ENCODE peak calls at places on chromosomes 13 and 19, in eight cellular contexts. V is neural progenitor cell, C is SJSA1, K is H9, X is Karpas-422, U is spleen, M is psoas muscle, D is mesendoderm. W is an unnamed sample.

GRCh38 chr19:8585894-8586750 is 8.9 kb upstream of the MYO1F start:
- DNase-seq in V (peak; percentile 90), C (no peak), K (peak; percentile 93), X (peak; percentile 90), U (peak; percentile 88), M (no peak), D (peak; percentile 89), W (peak; percentile 37)

GRCh38 chr19:30898353-30899103 is 450.7 kb downstream of the TSHZ3 start:
- DNase-seq in V (no peak), C (no peak), K (peak; percentile 66), X (peak; percentile 48), U (no peak), M (no peak), D (peak; percentile 84), W (no peak)

GRCh38 chr19:13163609-13164364 is 13.6 kb downstream of the IER2 start:
- DNase-seq in V (peak; percentile 94), C (peak; percentile 90), K (peak; percentile 88), X (peak; percentile 56), U (peak; percentile 89), M (peak; percentile 78), D (peak; percentile 97), W (no peak)

GRCh38 chr19:13621413-13621812 is 115.1 kb upstream of the CACNA1A start:
- DNase-seq in V (no peak), C (peak; percentile 48), K (peak; percentile 88), X (peak; percentile 79), U (peak; percentile 54), M (no peak), D (peak; percentile 89), W (no peak)

GRCh38 chr13:111955412-111955769 is 111.6 kb upstream of the SOX1 start:
- DNase-seq in V (no peak), C (no peak), K (peak; percentile 22), X (no peak), U (no peak), M (no peak), D (peak; percentile 35), W (no peak)

GRCh38 chr19:27997069-27997468 is 1215.9 kb downstream of the UQCRFS1 start:
- DNase-seq in V (no peak), C (no peak), K (no peak), X (no peak), U (no peak), M (no peak), D (no peak), W (no peak)

GRCh38 chr19:6232567-6232966 is 47.2 kb downstream of the MLLT1 start:
- DNase-seq in V (no peak), C (peak; percentile 38), K (no peak), X (no peak), U (no peak), M (peak; percentile 10), D (no peak), W (no peak)

GRCh38 chr19:41993612-41994483 is at the start of gene ATP1A3:
- DNase-seq in V (peak; percentile 93), C (peak; percentile 42), K (peak; percentile 79), X (peak; percentile 92), U (peak; percentile 89), M (no peak), D (peak; percentile 72), W (peak; percentile 55)

GRCh38 chr13:97194473-97194872 is 27.7 kb upstream of the MBNL2 start:
- DNase-seq in V (no peak), C (peak; percentile 50), K (no peak), X (no peak), U (no peak), M (no peak), D (peak; percentile 91), W (no peak)
- H3K27ac ChIP-seq in V (no peak overlapping the region), C (peak overlapping the region; percentile 78), K (no peak overlapping the region), X (no peak overlapping the region), U (no peak overlapping the region), M (no peak overlapping the region), D (no peak overlapping the region), W (no peak overlapping the region)

GRCh38 chr19:47729468-47729798 is 15.9 kb upstream of the NOP53 start:
- DNase-seq in V (peak; percentile 33), C (peak; percentile 82), K (peak; percentile 66), X (no peak), U (no peak), M (peak; percentile 79), D (peak; percentile 96), W (no peak)

GRCh38 chr19:47729799-47730520 is 15.4 kb upstream of the NOP53 start:
- DNase-seq in V (peak; percentile 82), C (no peak), K (peak; percentile 94), X (no peak), U (peak; percentile 83), M (peak; percentile 86), D (peak; percentile 95), W (no peak)

GRCh38 chr19:47726467-47726866 is 13.2 kb downstream of the EHD2 start:
- DNase-seq in V (no peak), C (peak; percentile 44), K (no peak), X (no peak), U (no peak), M (no peak), D (no peak), W (no peak)

GRCh38 chr19:47723573-47723923 is 10.3 kb downstream of the EHD2 start:
- DNase-seq in V (no peak), C (no peak), K (no peak), X (peak; percentile 63), U (no peak), M (peak; percentile 82), D (peak; percentile 42), W (no peak)

DNA sequence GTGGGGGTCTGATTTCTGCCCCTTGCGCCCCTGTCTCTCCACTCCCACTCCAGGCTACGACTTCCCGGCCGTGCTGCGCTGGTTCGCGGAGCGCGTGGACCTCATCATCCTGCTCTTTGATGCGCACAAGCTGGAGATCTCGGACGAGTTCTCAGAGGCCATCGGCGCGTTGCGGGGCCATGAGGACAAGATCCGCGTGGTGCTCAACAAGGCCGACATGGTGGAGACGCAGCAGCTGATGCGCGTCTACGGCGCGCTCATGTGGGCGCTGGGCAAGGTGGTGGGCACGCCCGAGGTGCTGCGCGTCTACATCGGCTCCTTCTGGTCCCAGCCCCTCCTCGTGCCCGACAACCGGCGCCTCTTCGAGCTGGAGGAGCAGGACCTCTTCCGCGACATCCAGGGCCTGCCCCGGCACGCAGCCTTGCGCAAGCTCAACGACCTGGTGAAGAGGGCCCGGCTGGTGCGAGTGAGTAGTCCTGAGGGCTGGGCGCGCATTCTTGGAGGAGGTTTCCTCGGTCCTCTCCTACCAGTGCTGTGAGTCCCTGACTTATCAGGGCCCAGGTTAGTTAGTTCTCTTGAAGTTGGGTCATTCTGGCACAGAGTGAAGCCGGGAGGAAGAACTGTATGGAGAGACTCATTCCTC is 12.7 kb downstream of the EHD2 start:
- DNase-seq in V (no peak), C (no peak), K (no peak), X (no peak), U (no peak), M (no peak), D (no peak), W (no peak)
- H3K4me1 ChIP-seq in V (no peaks in the 10 kb centered on the region), C (peaks cover 71% of the 10 kb centered on the region), K (peaks cover 4% of the 10 kb centered on the region), X (no peaks in the 10 kb centered on the region), U (no peaks in the 10 kb centered on the region), M (peaks cover 11% of the 10 kb centered on the region), D (peaks cover 3% of the 10 kb centered on the region), W (peaks cover 4% of the 10 kb centered on the region)

GRCh38 chr13:102117175-102117830 is 284.5 kb downstream of the FGF14 start:
- DNase-seq in V (no peak), C (no peak), K (no peak), X (no peak), U (no peak), M (no peak), D (no peak), W (no peak)
- H3K27ac ChIP-seq in V (no peak overlapping the region), C (no peak overlapping the region), K (no peak overlapping the region), X (no peak overlapping the region), U (no peak overlapping the region), M (no peak overlapping the region), D (no peak overlapping the region), W (no peak overlapping the region)

DNA sequence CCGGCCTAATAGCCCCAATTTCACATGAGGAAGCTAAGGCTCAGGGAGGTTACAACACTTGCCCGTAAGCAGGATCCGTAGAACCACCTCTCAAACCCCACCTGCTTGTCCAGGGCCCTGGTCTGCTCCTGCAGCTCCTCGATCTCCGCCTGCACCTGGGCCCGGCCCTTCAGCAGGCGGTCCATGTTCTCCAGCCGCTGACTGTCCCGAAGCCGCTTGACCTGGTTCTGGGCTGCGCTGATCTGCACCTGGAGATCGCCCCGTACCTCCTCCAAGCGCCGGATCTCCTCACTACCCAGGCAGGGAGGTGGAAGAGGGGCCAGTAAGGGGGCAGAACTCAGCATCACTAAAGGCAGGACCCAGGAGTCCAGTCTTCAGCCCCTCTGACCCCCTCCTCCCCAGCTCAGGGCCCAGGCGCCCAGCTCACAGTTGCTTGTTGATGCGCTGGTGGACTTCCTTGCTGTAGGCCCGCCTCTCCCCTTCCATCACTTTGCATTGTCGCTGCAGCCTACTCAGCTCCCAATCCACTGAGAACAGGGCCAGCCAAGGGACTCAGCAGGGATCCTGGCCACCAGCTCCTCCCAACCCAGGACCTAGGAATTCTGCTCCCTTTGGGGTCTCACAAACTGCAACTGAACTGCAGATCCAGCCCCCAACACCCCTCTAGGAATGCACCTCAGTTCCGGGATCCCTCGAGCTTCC is 6.9 kb upstream of the EMP3 start:
- DNase-seq in V (no peak), C (no peak), K (no peak), X (no peak), U (peak; percentile 75), M (no peak), D (peak; percentile 54), W (no peak)
- H3K4me1 ChIP-seq in V (no peaks in the 10 kb centered on the region), C (peaks cover 33% of the 10 kb centered on the region), K (no peaks in the 10 kb centered on the region), X (peaks cover 22% of the 10 kb centered on the region), U (peaks cover 24% of the 10 kb centered on the region), M (peaks cover 14% of the 10 kb centered on the region), D (peaks cover 4% of the 10 kb centered on the region), W (peaks cover 23% of the 10 kb centered on the region)

DNA sequence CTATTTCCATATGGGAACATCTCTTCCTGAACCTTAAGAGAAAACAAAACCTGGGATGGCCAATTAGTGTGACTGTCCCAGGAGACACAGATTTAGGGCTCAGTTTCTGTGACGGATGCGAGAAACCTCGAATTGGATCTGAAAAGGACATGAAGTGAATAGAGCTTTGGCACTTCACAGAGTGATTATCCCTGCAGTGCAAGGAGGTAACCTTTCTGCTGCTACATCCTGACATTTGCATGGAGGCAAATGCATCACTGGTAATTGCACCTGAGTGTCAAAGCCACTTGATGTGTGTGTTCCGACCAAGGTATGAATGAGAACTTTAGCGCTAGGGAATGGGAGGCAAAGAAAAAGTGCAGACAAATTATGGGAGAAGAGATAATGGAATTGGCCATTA is 442.3 kb upstream of the KLF12 start:
- DNase-seq in V (no peak), C (no peak), K (no peak), X (no peak), U (no peak), M (no peak), D (peak; percentile 22), W (no peak)
- H3K27ac ChIP-seq in V (no peak overlapping the region), C (no peak overlapping the region), K (no peak overlapping the region), X (no peak overlapping the region), U (no peak overlapping the region), M (peak overlapping the region; percentile 38), D (no peak overlapping the region), W (no peak overlapping the region)

DNA sequence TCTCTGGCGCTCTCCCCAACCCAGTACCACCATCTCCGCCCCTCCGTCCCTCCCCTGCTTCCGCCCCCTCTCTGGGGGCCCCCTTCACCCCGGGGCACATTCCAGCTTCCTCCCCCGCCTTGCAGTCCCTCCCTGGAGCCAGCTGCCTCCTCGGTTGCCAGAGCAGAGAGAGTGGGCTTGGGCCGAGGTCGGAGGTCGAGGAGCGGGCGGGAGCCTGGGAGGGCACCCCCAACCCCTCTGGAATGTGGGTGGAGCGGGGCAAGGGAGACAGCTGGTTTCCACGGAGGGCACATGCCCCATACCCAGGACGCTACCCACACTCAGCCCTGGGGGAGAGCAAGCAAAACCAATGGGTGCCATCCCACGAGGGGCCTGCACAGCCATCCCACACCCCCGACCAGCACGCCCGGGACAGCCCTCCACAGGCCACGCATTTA is 6.4 kb upstream of the CIRBP start:
- DNase-seq in V (peak; percentile 55), C (no peak), K (no peak), X (no peak), U (peak; percentile 87), M (peak; percentile 62), D (no peak), W (no peak)
- H3K4me1 ChIP-seq in V (peaks cover 65% of the 10 kb centered on the region), C (peaks cover 82% of the 10 kb centered on the region), K (peaks cover 4% of the 10 kb centered on the region), X (peaks cover 85% of the 10 kb centered on the region), U (peaks cover 78% of the 10 kb centered on the region), M (peaks cover 54% of the 10 kb centered on the region), D (peaks cover 11% of the 10 kb centered on the region), W (peaks cover 53% of the 10 kb centered on the region)

W was measured in naive thymus-derived CD4-positive, alpha-beta T cell.